ENCODE peak calls at places on chromosome 2, in six cellular contexts. T is HuH-7, H is neural crest cell, V is COR-L47, A is AG08395, J is posterior cingulate gyrus. C is an unnamed sample.

GRCh38 chr2:226715347-226715990 is 84.2 kb downstream of the IRS1 start:
- DNase-seq in T (no peak), H (no peak), V (no peak), A (no peak), J (no peak), C (no peak)

GRCh38 chr2:157386747-157387146 is 57.1 kb downstream of the CYTIP start:
- DNase-seq in T (no peak), H (no peak), V (no peak), A (no peak), J (no peak), C (no peak)

GRCh38 chr2:85804583-85804982 is 50.8 kb downstream of the ATOH8 start:
- DNase-seq in T (peak; percentile 77), H (no peak), V (no peak), A (peak; percentile 48), J (no peak), C (peak; percentile 2)

GRCh38 chr2:207515671-207516070 is 14.1 kb upstream of the CREB1 start:
- DNase-seq in T (no peak), H (no peak), V (no peak), A (no peak), J (no peak), C (no peak)

GRCh38 chr2:151381266-151381665 is 23.9 kb downstream of the TNFAIP6 start:
- DNase-seq in T (no peak), H (no peak), V (no peak), A (no peak), J (no peak), C (no peak)

GRCh38 chr2:133497261-133497893 is 70.9 kb downstream of the NCKAP5 start:
- DNase-seq in T (no peak), H (no peak), V (no peak), A (peak; percentile 17), J (no peak), C (no peak)

GRCh38 chr2:233323851-233324250 is 16.2 kb downstream of the SAG start:
- DNase-seq in T (no peak), H (no peak), V (no peak), A (no peak), J (no peak), C (no peak)

GRCh38 chr2:45013229-45014015 is 4.2 kb upstream of the SIX2 start:
- DNase-seq in T (no peak), H (no peak), V (no peak), A (no peak), J (no peak), C (no peak)

GRCh38 chr2:187679454-187679853 is 125.2 kb upstream of the TFPI start:
- DNase-seq in T (no peak), H (no peak), V (no peak), A (no peak), J (no peak), C (no peak)

GRCh38 chr2:134648547-134648946 is 70.3 kb downstream of the TMEM163 start:
- DNase-seq in T (no peak), H (no peak), V (no peak), A (no peak), J (no peak), C (no peak)

GRCh38 chr2:29317077-29317517 is 201.9 kb downstream of the CLIP4 start:
- DNase-seq in T (no peak), H (no peak), V (no peak), A (peak; percentile 6), J (no peak), C (no peak)

GRCh38 chr2:9174771-9175441 is 31.7 kb upstream of the ASAP2 start:
- DNase-seq in T (no peak), H (no peak), V (no peak), A (peak; percentile 75), J (no peak), C (peak; percentile 70)

GRCh38 chr2:220785181-220785580 is 786.9 kb downstream of the EPHA4 start:
- DNase-seq in T (no peak), H (no peak), V (peak; percentile 30), A (no peak), J (no peak), C (peak; percentile 72)

GRCh38 chr2:197710424-197711042 is 5.4 kb downstream of the MARS2 start:
- DNase-seq in T (no peak), H (no peak), V (no peak), A (no peak), J (no peak), C (no peak)

GRCh38 chr2:194883711-194884110 is 773.3 kb upstream of the SLC39A10 start:
- DNase-seq in T (no peak), H (no peak), V (no peak), A (no peak), J (no peak), C (no peak)

GRCh38 chr2:147937744-147938349 is 82.7 kb downstream of the ORC4 start:
- DNase-seq in T (no peak), H (no peak), V (peak; percentile 11), A (peak; percentile 43), J (no peak), C (peak; percentile 18)

GRCh38 chr2:217900780-217901360 is 101.9 kb downstream of the TNS1 start:
- DNase-seq in T (no peak), H (no peak), V (no peak), A (no peak), J (no peak), C (no peak)

GRCh38 chr2:137947714-137948336 is 16.4 kb upstream of the HNMT start:
- DNase-seq in T (no peak), H (peak; percentile 54), V (peak; percentile 69), A (peak; percentile 74), J (peak; percentile 67), C (peak; percentile 61)

GRCh38 chr2:124171472-124172063 is 146.5 kb downstream of the CNTNAP5 start:
- DNase-seq in T (no peak), H (no peak), V (no peak), A (no peak), J (no peak), C (no peak)

GRCh38 chr2:64541547-64541946 is 17.4 kb downstream of the AFTPH start:
- DNase-seq in T (no peak), H (no peak), V (no peak), A (no peak), J (no peak), C (no peak)

GRCh38 chr2:98643496-98644100 is 35.2 kb downstream of the UNC50 start:
- DNase-seq in T (no peak), H (no peak), V (no peak), A (no peak), J (no peak), C (no peak)

GRCh38 chr2:689877-690510 is 12.8 kb upstream of the TMEM18 start:
- DNase-seq in T (no peak), H (no peak), V (no peak), A (no peak), J (no peak), C (no peak)

GRCh38 chr2:224163573-224164307 is 124.7 kb upstream of the SERPINE2 start:
- DNase-seq in T (no peak), H (no peak), V (no peak), A (no peak), J (no peak), C (no peak)

GRCh38 chr2:32538735-32539134 is 89.1 kb upstream of the TTC27 start:
- DNase-seq in T (no peak), H (no peak), V (no peak), A (no peak), J (no peak), C (no peak)

GRCh38 chr2:168455692-168456525 is at the start of gene CERS6:
- DNase-seq in T (peak; percentile 95), H (peak; percentile 84), V (peak; percentile 95), A (peak; percentile 97), J (peak; percentile 80), C (peak; percentile 93)

GRCh38 chr2:200694071-200694470 is 108.3 kb downstream of the AOX1 start:
- DNase-seq in T (no peak), H (no peak), V (no peak), A (no peak), J (no peak), C (no peak)

GRCh38 chr2:144510206-144510991 is 9.5 kb downstream of the ZEB2 start:
- DNase-seq in T (no peak), H (no peak), V (no peak), A (no peak), J (no peak), C (peak; percentile 72)

GRCh38 chr2:45568935-45569334 is 42.1 kb downstream of the SRBD1 start:
- DNase-seq in T (no peak), H (no peak), V (no peak), A (no peak), J (no peak), C (no peak)

GRCh38 chr2:45276914-45277313 is 267.7 kb upstream of the SIX2 start:
- DNase-seq in T (no peak), H (no peak), V (no peak), A (no peak), J (no peak), C (no peak)

GRCh38 chr2:205776720-205777119 is 94.4 kb downstream of the NRP2 start:
- DNase-seq in T (no peak), H (no peak), V (peak; percentile 44), A (no peak), J (no peak), C (peak; percentile 83)